ENCODE peak calls at places on chromosomes 12 and 14, in four cellular contexts. Q is left ventricle myocardium inferior, U is bronchial epithelial cell, A is MM.1S. L is an unnamed sample.

GRCh38 chr14:61403411-61403810 is 82.0 kb downstream of the PRKCH start:
- DNase-seq in Q (no peak), U (no peak), A (peak), L (no peak)

GRCh38 chr14:21054123-21054767 is 3.4 kb upstream of the RNASE8 start:
- DNase-seq in Q (no peak), U (no peak), A (no peak), L (no peak)

GRCh38 chr12:119627019-119627643 is 33.6 kb downstream of the TMEM233 start:
- DNase-seq in Q (no peak), U (no peak), A (no peak), L (no peak)

GRCh38 chr12:110176745-110177144 is 52.6 kb downstream of the IFT81 start:
- DNase-seq in Q (no peak), U (no peak), A (no peak), L (no peak)

GRCh38 chr12:70070494-70071007 is 172.7 kb upstream of the CNOT2 start:
- DNase-seq in Q (no peak), U (no peak), A (no peak), L (no peak)

GRCh38 chr14:58138065-58138718 is 13.8 kb downstream of the ARMH4 start:
- DNase-seq in Q (no peak), U (no peak), A (no peak), L (no peak)

GRCh38 chr14:77302926-77303325 is 17.8 kb downstream of the POMT2 start:
- DNase-seq in Q (no peak), U (peak), A (no peak), L (no peak)

GRCh38 chr14:93023039-93023438 is 92.7 kb downstream of the ITPK1 start:
- DNase-seq in Q (no peak), U (peak), A (no peak), L (no peak)

GRCh38 chr12:24947541-24948451 is 1.1 kb downstream of the BCAT1 start:
- DNase-seq in Q (no peak), U (no peak), A (no peak), L (no peak)

GRCh38 chr12:18849080-18849479 is 111.2 kb downstream of the CAPZA3 start:
- DNase-seq in Q (no peak), U (peak), A (no peak), L (no peak)

GRCh38 chr12:44532940-44533339 is 343.2 kb downstream of the NELL2 start:
- DNase-seq in Q (no peak), U (no peak), A (no peak), L (no peak)

GRCh38 chr12:24280085-24280842 is 330.8 kb upstream of the SOX5 start:
- DNase-seq in Q (no peak), U (no peak), A (no peak), L (no peak)

GRCh38 chr14:65107200-65107599 is 4.9 kb upstream of the MAX start:
- DNase-seq in Q (no peak), U (no peak), A (no peak), L (no peak)

GRCh38 chr12:49098035-49098451 is 3.4 kb upstream of the DHH start:
- DNase-seq in Q (peak), U (peak), A (peak), L (no peak)

GRCh38 chr14:69580009-69580577 is 5.4 kb upstream of the CCDC177 start:
- DNase-seq in Q (no peak), U (peak), A (peak), L (no peak)

GRCh38 chr14:21924479-21924878 is 250.9 kb upstream of the OR4E1 start:
- DNase-seq in Q (no peak), U (no peak), A (peak), L (no peak)

GRCh38 chr12:79782197-79782890 is 91.6 kb upstream of the PAWR start:
- DNase-seq in Q (no peak), U (no peak), A (no peak), L (no peak)

GRCh38 chr12:14396071-14396470 is 30.6 kb downstream of the ATF7IP start:
- DNase-seq in Q (no peak), U (no peak), A (no peak), L (no peak)

GRCh38 chr14:53462931-53463778 is 310.0 kb upstream of the DDHD1 start:
- DNase-seq in Q (no peak), U (peak), A (no peak), L (no peak)

GRCh38 chr14:23661542-23661941 is 25.4 kb downstream of the DHRS2 start:
- DNase-seq in Q (no peak), U (no peak), A (no peak), L (no peak)

GRCh38 chr14:89701079-89702043 is 253.2 kb downstream of the EFCAB11 start:
- DNase-seq in Q (peak), U (peak), A (peak), L (peak)

GRCh38 chr14:101509730-101510371 is 51.4 kb upstream of the DIO3 start:
- DNase-seq in Q (peak), U (no peak), A (no peak), L (no peak)

GRCh38 chr14:80095623-80096022 is 115.7 kb downstream of the DIO2 start:
- DNase-seq in Q (no peak), U (peak), A (no peak), L (no peak)

GRCh38 chr12:113449839-113450238 is 21.8 kb downstream of the LHX5 start:
- DNase-seq in Q (no peak), U (no peak), A (no peak), L (no peak)

GRCh38 chr14:36105401-36105800 is 71.1 kb downstream of the PTCSC3 start:
- DNase-seq in Q (no peak), U (peak), A (no peak), L (no peak)

GRCh38 chr14:53146739-53147138 is 6.4 kb downstream of the DDHD1 start:
- DNase-seq in Q (no peak), U (no peak), A (no peak), L (no peak)

GRCh38 chr12:68435816-68436215 is 103.7 kb upstream of the MDM1 start:
- DNase-seq in Q (no peak), U (peak), A (no peak), L (no peak)

GRCh38 chr12:72681028-72681427 is 408.9 kb downstream of the TRHDE start:
- DNase-seq in Q (no peak), U (no peak), A (no peak), L (no peak)

GRCh38 chr12:75578546-75578945 is 67.1 kb upstream of the KRR1 start:
- DNase-seq in Q (no peak), U (no peak), A (no peak), L (no peak)

GRCh38 chr14:54104746-54105145 is 148.1 kb upstream of the BMP4 start:
- DNase-seq in Q (no peak), U (no peak), A (no peak), L (no peak)

GRCh38 chr12:51904951-51905471 is 2.3 kb upstream of the ACVRL1 start:
- DNase-seq in Q (no peak), U (peak), A (no peak), L (no peak)

GRCh38 chr12:13587721-13588389 is 391.3 kb downstream of the EMP1 start:
- DNase-seq in Q (no peak), U (no peak), A (no peak), L (no peak)

GRCh38 chr12:45388545-45388944 is 172.7 kb downstream of the ANO6 start:
- DNase-seq in Q (no peak), U (no peak), A (no peak), L (no peak)

GRCh38 chr14:96576359-96576758 is 74.2 kb downstream of the PAPOLA start:
- DNase-seq in Q (no peak), U (no peak), A (no peak), L (no peak)
- TF ChIP-seq CTCF in Q (no peak), U (no peak), A (no peak), L (no peak)

DNA sequence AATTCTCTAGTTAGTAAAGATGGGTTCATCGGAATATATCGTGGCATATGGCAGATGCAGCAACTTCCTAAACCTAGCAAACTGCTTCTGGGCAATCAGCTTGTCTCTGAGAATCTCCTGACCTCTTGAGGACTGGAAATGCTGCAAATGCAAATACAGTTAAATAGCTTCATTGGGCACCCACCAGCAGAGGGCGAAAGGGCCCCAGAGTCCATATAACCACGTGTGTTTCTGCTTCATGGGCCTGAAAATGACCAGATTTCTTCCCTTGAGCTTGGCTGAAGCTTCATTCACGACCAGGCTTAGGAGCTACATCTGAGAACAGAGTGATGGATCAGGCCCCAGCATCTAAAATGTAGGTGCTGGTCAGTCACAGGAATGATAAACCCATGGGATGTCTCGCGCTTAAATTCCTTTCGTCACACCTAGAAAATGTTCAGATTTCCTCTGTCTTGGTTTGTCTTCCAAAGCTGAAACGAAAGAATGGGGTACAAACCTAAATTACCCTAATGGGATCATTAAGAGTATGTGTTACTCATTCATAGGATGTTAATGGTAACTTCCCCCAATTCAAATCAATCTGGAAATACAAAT is 1482.5 kb upstream of the TMEM132C start:
- DNase-seq in Q (no peak), U (peak), A (peak), L (peak)
- TF ChIP-seq CTCF in Q (peak), U (peak), A (peak), L (peak)

GRCh38 chr12:2382391-2383155 is 329.8 kb downstream of the CACNA1C start:
- DNase-seq in Q (no peak), U (no peak), A (peak), L (no peak)
- TF ChIP-seq CTCF in Q (peak), U (no peak), A (no peak), L (peak)

GRCh38 chr12:65039306-65039705 is 81.8 kb downstream of the WIF1 start:
- DNase-seq in Q (no peak), U (no peak), A (no peak), L (no peak)
- TF ChIP-seq CTCF in Q (no peak), U (no peak), A (no peak), L (no peak)

GRCh38 chr12:130862161-130862560 is 9.7 kb upstream of the RAN start:
- DNase-seq in Q (no peak), U (no peak), A (no peak), L (no peak)

GRCh38 chr12:130860311-130860710 is 11.6 kb upstream of the RAN start:
- DNase-seq in Q (no peak), U (no peak), A (no peak), L (no peak)

GRCh38 chr12:130858084-130858483 is 13.8 kb upstream of the RAN start:
- DNase-seq in Q (no peak), U (no peak), A (no peak), L (no peak)

GRCh38 chr12:130856088-130856487 is 15.8 kb upstream of the RAN start:
- DNase-seq in Q (no peak), U (no peak), A (no peak), L (no peak)

DNA sequence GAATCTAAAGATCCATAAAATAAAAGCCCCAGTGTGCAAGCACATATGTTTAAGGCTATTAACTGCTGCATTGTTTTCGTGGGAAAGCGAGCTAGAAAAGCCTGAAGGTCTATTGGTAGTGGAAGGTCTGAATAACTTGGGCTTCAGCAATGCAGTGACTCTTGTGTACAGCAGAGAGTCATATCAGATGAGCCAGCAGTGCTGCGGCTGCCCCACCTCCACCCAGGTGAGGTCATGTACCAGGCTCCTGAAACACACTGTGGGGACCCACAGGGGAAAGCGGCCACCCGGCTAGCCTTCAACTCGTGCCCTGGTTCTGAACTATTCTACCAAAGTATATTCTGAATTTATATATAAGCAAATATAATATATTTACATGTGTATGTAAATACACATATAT is 12.7 kb upstream of the RAN start:
- DNase-seq in Q (no peak), U (no peak), A (no peak), L (no peak)
- TF ChIP-seq CTCF in Q (no peak), U (no peak), A (no peak), L (no peak)